ENCODE peak calls at places on chromosomes 7 and 10, in five cellular contexts. K is mucosa of descending colon; C is epithelial cell of esophagus; U is left ventricle myocardium inferior; Z is stimulated activated CD8-positive, alpha-beta memory T cell treated with anti-CD3 and anti-CD28 coated beads, Interleukin-12 subunit alpha, Interleukin-12 subunit beta, amount 100 ng/mL, for 4 hours. E is an unnamed sample.

GRCh38 chr10:33859319-33860022 is 525.0 kb upstream of the NRP1 start:
- DNase-seq in K (no peak), C (no peak), U (no peak), Z (no peak), E (no peak)

GRCh38 chr10:93072713-93073538 is 767 bp upstream of the CYP26A1 start:
- DNase-seq in K (no peak), C (no peak), U (no peak), Z (no peak), E (no peak)

GRCh38 chr10:8283986-8284385 is 229.5 kb downstream of the GATA3 start:
- DNase-seq in K (no peak), C (no peak), U (peak; percentile 32), Z (no peak), E (no peak)

GRCh38 chr10:69087600-69088470 is at the start of gene SRGN:
- DNase-seq in K (peak; percentile 37), C (peak; percentile 41), U (peak; percentile 51), Z (peak; percentile 46), E (peak; percentile 70)

GRCh38 chr10:101837753-101838152 is 5.8 kb downstream of the KCNIP2 start:
- DNase-seq in K (no peak), C (no peak), U (no peak), Z (no peak), E (no peak)

GRCh38 chr7:6640246-6640721 is 3.2 kb downstream of the ZNF316 start:
- DNase-seq in K (no peak), C (peak; percentile 68), U (peak; percentile 35), Z (peak; percentile 10), E (no peak)

GRCh38 chr7:10855583-10855982 is 118.1 kb upstream of the PHF14 start:
- DNase-seq in K (no peak), C (peak; percentile 3), U (no peak), Z (no peak), E (no peak)

GRCh38 chr10:69847458-69847857 is 45.8 kb downstream of the COL13A1 start:
- DNase-seq in K (no peak), C (no peak), U (no peak), Z (no peak), E (no peak)

GRCh38 chr7:45117582-45117981 is 6.1 kb upstream of the TBRG4 start:
- DNase-seq in K (no peak), C (no peak), U (no peak), Z (no peak), E (no peak)

GRCh38 chr7:35695628-35695888 is 623 bp upstream of the HERPUD2 start:
- DNase-seq in K (no peak), C (no peak), U (no peak), Z (no peak), E (no peak)

GRCh38 chr7:121530251-121531174 is 134.4 kb upstream of the FAM3C start:
- DNase-seq in K (no peak), C (peak; percentile 96), U (no peak), Z (peak; percentile 38), E (peak; percentile 26)

GRCh38 chr10:79491171-79491835 is 21.0 kb upstream of the EIF5AL1 start:
- DNase-seq in K (no peak), C (peak; percentile 14), U (no peak), Z (no peak), E (no peak)

GRCh38 chr10:17479822-17480221 is 25.4 kb upstream of the ST8SIA6 start:
- DNase-seq in K (no peak), C (no peak), U (no peak), Z (no peak), E (no peak)

GRCh38 chr10:91251430-91252056 is 31.1 kb downstream of the PCGF5 start:
- DNase-seq in K (no peak), C (peak; percentile 60), U (peak; percentile 18), Z (peak; percentile 6), E (peak; percentile 61)

GRCh38 chr10:51651063-51651462 is 48.3 kb downstream of the CSTF2T start:
- DNase-seq in K (no peak), C (peak; percentile 58), U (no peak), Z (no peak), E (no peak)

GRCh38 chr7:48052748-48053147 is 17.4 kb downstream of the C7orf57 start:
- DNase-seq in K (no peak), C (peak; percentile 61), U (no peak), Z (no peak), E (no peak)

GRCh38 chr7:88020953-88021650 is 87.1 kb downstream of the ADAM22 start:
- DNase-seq in K (no peak), C (no peak), U (no peak), Z (no peak), E (no peak)